ENCODE peak calls at places on chromosomes 3 and 15, in four cellular contexts. U is mesenchymal stem cell, Z is GM23248, X is HTR-8/SVneo. M is an unnamed sample.

GRCh38 chr3:182490601-182491485 is 302.5 kb upstream of the ATP11B start:
- DNase-seq in U (peak), Z (peak), X (no peak), M (peak)

GRCh38 chr3:62101488-62101887 is 271.9 kb downstream of the FEZF2 start:
- DNase-seq in U (no peak), Z (peak), X (no peak), M (no peak)

GRCh38 chr3:195065142-195065863 is 205.7 kb downstream of the XXYLT1 start:
- DNase-seq in U (no peak), Z (no peak), X (no peak), M (no peak)

GRCh38 chr15:65085990-65086679 is 9.6 kb downstream of the KBTBD13 start:
- DNase-seq in U (no peak), Z (peak), X (peak), M (peak)

GRCh38 chr3:61637088-61638051 is 76.0 kb downstream of the PTPRG start:
- DNase-seq in U (peak), Z (peak), X (peak), M (no peak)

GRCh38 chr3:113186566-113186965 is 24.8 kb upstream of the BOC start:
- DNase-seq in U (no peak), Z (no peak), X (no peak), M (no peak)

GRCh38 chr3:187066228-187066995 is 72.9 kb downstream of the RPL39L start:
- DNase-seq in U (peak), Z (peak), X (peak), M (peak)

GRCh38 chr3:37709946-37710345 is 151.7 kb upstream of the CTDSPL start:
- DNase-seq in U (no peak), Z (no peak), X (no peak), M (no peak)

GRCh38 chr3:123327956-123328850 is 120.7 kb downstream of the ADCY5 start:
- DNase-seq in U (no peak), Z (no peak), X (no peak), M (no peak)

GRCh38 chr15:97598353-97598798 is 362.1 kb upstream of the ARRDC4 start:
- DNase-seq in U (no peak), Z (no peak), X (no peak), M (peak)

GRCh38 chr3:197154-197855 is 742 bp downstream of the CHL1 start:
- DNase-seq in U (no peak), Z (no peak), X (no peak), M (no peak)

GRCh38 chr3:138078901-138079344 is 36.5 kb downstream of the DZIP1L start:
- DNase-seq in U (peak), Z (peak), X (peak), M (peak)